ENCODE peak calls at places on chromosomes 4 and X, in four cellular contexts. F, W, I and D are unnamed samples.

GRCh38 chrX:7746861-7747260 is 96.1 kb upstream of the VCX start:
- DNase-seq in F (no peak), W (no peak), I (no peak), D (no peak)

GRCh38 chr4:27490747-27491146 is 630.1 kb downstream of the STIM2 start:
- DNase-seq in F (no peak), W (no peak), I (no peak), D (no peak)

GRCh38 chr4:185534850-185535761 is at the start of gene PDLIM3:
- DNase-seq in F (peak; percentile 63), W (peak; percentile 15), I (peak; percentile 77), D (no peak)

GRCh38 chrX:1661048-1661921 is 46.4 kb downstream of the ASMT start:
- DNase-seq in F (no peak), W (peak; percentile 12), I (peak; percentile 94), D (peak; percentile 97)

GRCh38 chr4:151205722-151206121 is 71.2 kb upstream of the PRSS48 start:
- DNase-seq in F (no peak), W (no peak), I (no peak), D (no peak)

GRCh38 chr4:86497980-86498379 is 96.1 kb upstream of the PTPN13 start:
- DNase-seq in F (no peak), W (no peak), I (no peak), D (no peak)

GRCh38 chrX:10509397-10509796 is 111.0 kb downstream of the MID1 start:
- DNase-seq in F (no peak), W (no peak), I (no peak), D (no peak)

GRCh38 chr4:26459054-26459755 is 31.1 kb downstream of the CCKAR start:
- DNase-seq in F (no peak), W (peak; percentile 44), I (peak; percentile 65), D (peak; percentile 69)

GRCh38 chr4:174702974-174703478 is 126.0 kb downstream of the GLRA3 start:
- DNase-seq in F (no peak), W (no peak), I (no peak), D (no peak)

GRCh38 chr4:19455196-19455595 is 796.5 kb upstream of the SLIT2 start:
- DNase-seq in F (no peak), W (no peak), I (no peak), D (no peak)

GRCh38 chr4:113411496-113411938 is 350.0 kb downstream of the CAMK2D start:
- DNase-seq in F (no peak), W (peak; percentile 95), I (no peak), D (no peak)

GRCh38 chrX:79259073-79259689 is 108.0 kb downstream of the ITM2A start:
- DNase-seq in F (no peak), W (no peak), I (peak; percentile 93), D (peak; percentile 94)

GRCh38 chrX:12225073-12225472 is 86.8 kb downstream of the FRMPD4 start:
- DNase-seq in F (no peak), W (no peak), I (no peak), D (no peak)

GRCh38 chr4:169295822-169296221 is 25.1 kb upstream of the SH3RF1 start:
- DNase-seq in F (no peak), W (no peak), I (no peak), D (peak; percentile 44)

GRCh38 chr4:132818091-132818490 is 331.0 kb upstream of the PCDH10 start:
- DNase-seq in F (no peak), W (no peak), I (no peak), D (no peak)

GRCh38 chr4:188606635-188607034 is 467.4 kb downstream of the TRIML1 start:
- DNase-seq in F (no peak), W (no peak), I (no peak), D (no peak)

DNA sequence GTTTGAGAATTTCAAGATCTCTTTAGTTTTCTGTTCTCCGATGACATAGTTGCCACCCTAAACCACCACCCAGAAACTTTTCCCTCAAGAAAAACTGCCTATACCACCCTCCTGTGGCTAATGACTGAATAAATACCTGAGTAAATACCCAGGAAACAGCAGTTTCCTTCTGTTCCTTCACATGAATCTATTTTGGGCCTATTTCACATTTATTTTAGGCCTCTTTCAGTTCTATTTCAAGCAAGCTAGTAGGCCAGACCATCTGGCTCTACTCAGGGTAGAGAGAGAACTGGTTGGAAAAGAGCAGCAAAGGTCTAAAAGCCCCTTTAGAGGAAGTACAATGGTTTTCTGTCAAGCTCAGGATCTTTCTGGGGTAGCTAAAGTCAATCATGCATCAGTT is 23.4 kb downstream of the ARHGEF9 start:
- DNase-seq in F (no peak), W (no peak), I (peak; percentile 86), D (peak; percentile 61)
- TF ChIP-seq CTCF in F (no peak), W (peak; percentile 16), I (peak; percentile 54), D (peak; percentile 5)

DNA sequence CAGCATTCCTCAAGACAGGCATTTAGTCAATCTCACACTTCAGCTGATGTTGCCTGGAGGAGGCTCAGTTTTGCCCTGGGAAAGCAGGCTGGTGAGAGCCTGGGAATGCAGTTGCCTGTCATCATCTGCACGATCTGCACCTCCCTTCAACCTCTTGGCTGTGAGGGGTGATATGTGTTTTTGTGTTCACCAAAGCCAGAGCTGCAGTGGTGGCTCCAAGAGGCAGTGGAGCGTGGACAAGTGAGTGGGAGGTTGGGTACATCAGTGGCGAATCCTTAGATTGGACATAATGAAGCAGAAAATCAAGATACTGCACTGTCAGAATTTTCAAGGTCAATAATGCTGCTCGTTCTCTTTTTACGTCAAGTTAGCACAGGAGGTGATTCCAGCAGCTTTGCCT is 92.6 kb downstream of the FRAS1 start:
- DNase-seq in F (no peak), W (no peak), I (no peak), D (no peak)
- H3K4me3 ChIP-seq in F (no peak overlapping the region), W (no peak overlapping the region), I (no peak overlapping the region), D (no peak overlapping the region)

GRCh38 chrX:71911023-71911730 is 532 bp downstream of the NHSL2 start:
- DNase-seq in F (no peak), W (no peak), I (peak; percentile 42), D (no peak)
- TF ChIP-seq CTCF in F (no peak), W (no peak), I (peak; percentile 42), D (no peak)

GRCh38 chr4:67542076-67542475 is 3.2 kb downstream of the CENPC start:
- DNase-seq in F (no peak), W (no peak), I (no peak), D (no peak)
- H3K4me3 ChIP-seq in F (no peak overlapping the region), W (no peak overlapping the region), I (no peak overlapping the region), D (no peak overlapping the region)

DNA sequence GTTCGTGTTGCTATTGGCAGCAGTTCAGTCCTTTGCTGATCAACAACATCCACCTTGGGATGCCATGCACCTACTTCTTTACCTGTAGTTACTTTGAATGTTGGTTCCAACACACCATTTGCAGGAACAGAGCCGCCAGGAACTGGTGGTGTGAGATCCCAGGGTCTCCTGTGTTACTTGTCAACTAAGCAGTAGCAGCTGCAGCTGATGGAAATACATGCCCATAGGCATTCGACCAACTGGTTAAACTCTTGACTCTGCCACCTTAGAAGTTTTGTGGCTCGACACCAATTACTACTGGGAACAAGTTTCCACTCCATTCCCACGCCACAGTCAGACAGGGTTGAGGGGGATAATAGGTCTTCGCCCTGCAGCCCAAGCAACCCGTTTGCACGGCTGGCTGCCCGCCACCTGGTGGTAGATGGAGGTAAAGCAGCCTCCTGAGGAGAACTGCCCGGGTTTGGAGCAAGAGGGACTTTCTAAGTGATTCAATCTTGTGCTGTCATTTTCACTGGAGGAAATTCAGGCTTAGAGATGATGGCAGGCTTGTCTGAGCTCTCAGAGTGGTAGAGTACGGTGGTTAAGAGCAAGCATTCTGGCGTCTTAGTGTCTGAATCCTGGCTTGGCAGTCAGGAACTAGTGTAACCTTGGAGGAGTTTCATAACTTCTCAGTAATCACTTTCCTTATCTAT is 119.2 kb upstream of the TRIM2 start:
- DNase-seq in F (peak; percentile 67), W (peak; percentile 74), I (peak; percentile 78), D (peak; percentile 77)
- TF ChIP-seq CTCF in F (peak; percentile 95), W (peak; percentile 91), I (peak; percentile 97), D (peak; percentile 97)